ENCODE peak calls at places on chromosomes 16 and 17, in eight cellular contexts. N, J, V, K, F, G, Q and T are unnamed samples. For H3K9me3 and H3K4me1, the result is how much of the 10 kb centered on the place peaks cover.

GRCh38 chr17:63932008-63932561 is at the start of gene CD79B:
- DNase-seq in N (no peak), J (no peak), V (no peak), K (no peak), F (no peak), G (peak), Q (peak), T (no peak)

GRCh38 chr16:55478827-55479559 is at the start of gene MMP2:
- DNase-seq in N (no peak), J (no peak), V (no peak), K (peak), F (peak), G (peak), Q (peak), T (peak)

GRCh38 chr16:26959416-26960009 is 107.2 kb upstream of the C16orf82 start:
- DNase-seq in N (no peak), J (no peak), V (no peak), K (no peak), F (no peak), G (no peak), Q (no peak), T (no peak)

GRCh38 chr16:85554114-85554790 is 58.9 kb upstream of the GSE1 start:
- DNase-seq in N (peak), J (peak), V (peak), K (peak), F (peak), G (peak), Q (peak), T (peak)

GRCh38 chr16:65537336-65537735 is 415.5 kb upstream of the CDH11 start:
- DNase-seq in N (no peak), J (no peak), V (no peak), K (no peak), F (no peak), G (no peak), Q (no peak), T (no peak)

GRCh38 chr17:74042744-74043486 is 160.6 kb upstream of the RPL38 start:
- DNase-seq in N (peak), J (peak), V (peak), K (no peak), F (no peak), G (no peak), Q (no peak), T (no peak)

GRCh38 chr16:59993101-59993500 is 1259.0 kb upstream of the GOT2 start:
- DNase-seq in N (peak), J (no peak), V (peak), K (no peak), F (no peak), G (no peak), Q (no peak), T (no peak)

GRCh38 chr16:28231763-28232162 is 20.0 kb upstream of the XPO6 start:
- DNase-seq in N (no peak), J (no peak), V (no peak), K (no peak), F (no peak), G (no peak), Q (no peak), T (no peak)

GRCh38 chr16:75254359-75254837 is 3.0 kb upstream of the BCAR1 start:
- DNase-seq in N (peak), J (no peak), V (peak), K (no peak), F (no peak), G (peak), Q (peak), T (peak)

GRCh38 chr16:12757546-12757945 is 46.1 kb downstream of the CPPED1 start:
- DNase-seq in N (no peak), J (no peak), V (no peak), K (no peak), F (no peak), G (no peak), Q (no peak), T (no peak)

GRCh38 chr16:81214745-81215166 is 23.7 kb upstream of the BCO1 start:
- DNase-seq in N (peak), J (peak), V (peak), K (peak), F (no peak), G (no peak), Q (peak), T (no peak)

GRCh38 chr16:55495616-55496289 is 13.1 kb upstream of the LPCAT2 start:
- DNase-seq in N (no peak), J (no peak), V (no peak), K (no peak), F (no peak), G (no peak), Q (no peak), T (no peak)

DNA sequence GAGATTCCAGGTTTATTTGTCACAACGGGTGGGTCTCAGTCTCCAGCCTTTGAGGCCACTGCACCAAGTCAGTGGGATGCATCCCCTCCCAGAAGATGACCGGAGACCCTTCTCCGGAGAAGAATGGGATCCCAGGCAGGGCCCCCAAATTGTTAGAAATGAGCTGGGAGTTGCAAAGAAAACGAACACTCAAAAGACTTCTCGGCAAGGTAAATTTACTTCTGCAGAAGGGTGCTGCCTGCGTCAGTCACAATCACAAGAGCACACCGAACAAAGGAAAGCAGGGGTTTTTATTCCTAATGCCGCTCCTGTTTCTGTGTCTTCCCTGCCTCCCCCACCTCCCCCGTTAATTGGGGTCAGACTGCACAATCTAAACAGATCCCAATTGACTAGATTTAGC is 61.4 kb downstream of the ATF7IP2 start:
- DNase-seq in N (no peak), J (no peak), V (no peak), K (no peak), F (no peak), G (no peak), Q (no peak), T (no peak)
- H3K9me3 ChIP-seq in N (under half), J (under half), V (under half), K (under half), F (half or more), G (under half), Q (under half), T (under half)

GRCh38 chr16:89921131-89921698 is 1.9 kb upstream of the TUBB3 start:
- DNase-seq in N (no peak), J (no peak), V (no peak), K (no peak), F (no peak), G (no peak), Q (no peak), T (no peak)

GRCh38 chr16:89917773-89918452 is 749 bp upstream of the MC1R start:
- DNase-seq in N (peak), J (peak), V (peak), K (peak), F (peak), G (peak), Q (peak), T (peak)

GRCh38 chr16:89919535-89920406 is 1.1 kb downstream of the MC1R start:
- DNase-seq in N (no peak), J (no peak), V (no peak), K (no peak), F (no peak), G (no peak), Q (no peak), T (no peak)

GRCh38 chr16:89920723-89921122 is 2.1 kb downstream of the MC1R start:
- DNase-seq in N (no peak), J (no peak), V (no peak), K (no peak), F (no peak), G (no peak), Q (no peak), T (no peak)

GRCh38 chr16:89918453-89919347 is at the start of gene MC1R:
- DNase-seq in N (no peak), J (peak), V (peak), K (no peak), F (no peak), G (peak), Q (no peak), T (no peak)
- H3K4me1 ChIP-seq in N (under half), J (half or more), V (under half), K (under half), F (under half), G (under half), Q (under half), T (under half)

GRCh38 chr17:82021728-82022309 is 859 bp downstream of the CENPX start:
- DNase-seq in N (no peak), J (no peak), V (no peak), K (no peak), F (no peak), G (no peak), Q (peak), T (no peak)
- H3K27ac ChIP-seq in N (peak), J (peak), V (peak), K (no peak), F (no peak), G (no peak), Q (peak), T (no peak)

DNA sequence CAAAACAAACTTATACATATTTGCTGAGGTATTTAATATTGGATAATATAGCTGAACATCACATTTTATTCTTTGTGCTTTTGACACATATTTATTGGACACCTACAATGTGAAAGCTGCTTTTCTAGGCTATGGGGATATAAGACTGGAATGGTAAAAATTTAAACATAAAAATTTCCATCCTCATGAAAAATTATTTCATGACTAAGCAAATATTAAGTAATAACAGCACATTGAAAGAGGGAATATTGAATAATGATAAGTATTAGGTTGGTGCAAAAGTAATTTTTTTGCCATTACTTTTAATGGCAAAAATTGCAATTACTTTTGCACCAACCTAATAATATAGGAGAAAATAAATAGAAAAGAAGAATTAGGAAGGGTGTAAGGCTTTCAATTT is 972.5 kb upstream of the CDH8 start:
- DNase-seq in N (no peak), J (no peak), V (no peak), K (no peak), F (no peak), G (no peak), Q (no peak), T (no peak)
- H3K9me3 ChIP-seq in N (under half), J (under half), V (under half), K (under half), F (under half), G (under half), Q (under half), T (under half)